ENCODE peak calls at places on chromosomes 6 and 20, in seven cellular contexts. One of them, this sample, is unnamed.

GRCh38 chr6:30942338-30943060 is 1.7 kb downstream of the MUCL3 start:
- DNase-seq in HuH-7: peak; percentile 67
- DNase-seq in stimulated activated CD8-positive, alpha-beta memory T cell treated with anti-CD3 and anti-CD28 coated beads, Interleukin-2, amount 100 ng/mL, for 1 hour: no peak
- DNase-seq in nucleus accumbens: no peak
- DNase-seq in iris pigment epithelial cell: peak; percentile 87
- DNase-seq in LoVo: peak; percentile 90
- DNase-seq in stimulated activated CD4-positive, alpha-beta T cell treated with anti-CD3 and anti-CD28 coated beads, Interleukin-2, amount 100 ng/mL, for 48 hours: no peak
- DNase-seq in this sample: peak; percentile 87

GRCh38 chr20:61835791-61836350 is 229.8 kb downstream of the TAF4 start:
- DNase-seq in LoVo: no peak
- DNase-seq in nucleus accumbens: no peak
- DNase-seq in iris pigment epithelial cell: no peak
- DNase-seq in stimulated activated CD4-positive, alpha-beta T cell treated with anti-CD3 and anti-CD28 coated beads, Interleukin-2, amount 100 ng/mL, for 48 hours: no peak
- DNase-seq in stimulated activated CD8-positive, alpha-beta memory T cell treated with anti-CD3 and anti-CD28 coated beads, Interleukin-2, amount 100 ng/mL, for 1 hour: no peak
- DNase-seq in HuH-7: no peak
- DNase-seq in this sample: no peak

GRCh38 chr6:74899416-74899815 is 306.4 kb downstream of the COL12A1 start:
- DNase-seq in stimulated activated CD8-positive, alpha-beta memory T cell treated with anti-CD3 and anti-CD28 coated beads, Interleukin-2, amount 100 ng/mL, for 1 hour: no peak
- DNase-seq in nucleus accumbens: no peak
- DNase-seq in iris pigment epithelial cell: peak; percentile 66
- DNase-seq in HuH-7: no peak
- DNase-seq in stimulated activated CD4-positive, alpha-beta T cell treated with anti-CD3 and anti-CD28 coated beads, Interleukin-2, amount 100 ng/mL, for 48 hours: no peak
- DNase-seq in LoVo: peak; percentile 24
- DNase-seq in this sample: peak; percentile 94

GRCh38 chr6:158500016-158500735 is 59.7 kb upstream of the TMEM181 start:
- DNase-seq in stimulated activated CD8-positive, alpha-beta memory T cell treated with anti-CD3 and anti-CD28 coated beads, Interleukin-2, amount 100 ng/mL, for 1 hour: no peak
- DNase-seq in stimulated activated CD4-positive, alpha-beta T cell treated with anti-CD3 and anti-CD28 coated beads, Interleukin-2, amount 100 ng/mL, for 48 hours: no peak
- DNase-seq in iris pigment epithelial cell: peak; percentile 68
- DNase-seq in HuH-7: no peak
- DNase-seq in LoVo: no peak
- DNase-seq in nucleus accumbens: no peak
- DNase-seq in this sample: no peak

GRCh38 chr20:14512856-14513255 is 175.4 kb upstream of the FLRT3 start:
- DNase-seq in stimulated activated CD4-positive, alpha-beta T cell treated with anti-CD3 and anti-CD28 coated beads, Interleukin-2, amount 100 ng/mL, for 48 hours: no peak
- DNase-seq in nucleus accumbens: no peak
- DNase-seq in stimulated activated CD8-positive, alpha-beta memory T cell treated with anti-CD3 and anti-CD28 coated beads, Interleukin-2, amount 100 ng/mL, for 1 hour: no peak
- DNase-seq in iris pigment epithelial cell: no peak
- DNase-seq in HuH-7: no peak
- DNase-seq in LoVo: peak; percentile 7
- DNase-seq in this sample: no peak

GRCh38 chr6:79246891-79247290 is 12.4 kb upstream of the HMGN3 start:
- DNase-seq in stimulated activated CD4-positive, alpha-beta T cell treated with anti-CD3 and anti-CD28 coated beads, Interleukin-2, amount 100 ng/mL, for 48 hours: no peak
- DNase-seq in HuH-7: no peak
- DNase-seq in stimulated activated CD8-positive, alpha-beta memory T cell treated with anti-CD3 and anti-CD28 coated beads, Interleukin-2, amount 100 ng/mL, for 1 hour: no peak
- DNase-seq in iris pigment epithelial cell: no peak
- DNase-seq in nucleus accumbens: no peak
- DNase-seq in LoVo: no peak
- DNase-seq in this sample: no peak

GRCh38 chr20:49813305-49813974 is 812 bp downstream of the SLC9A8 start:
- DNase-seq in stimulated activated CD4-positive, alpha-beta T cell treated with anti-CD3 and anti-CD28 coated beads, Interleukin-2, amount 100 ng/mL, for 48 hours: no peak
- DNase-seq in stimulated activated CD8-positive, alpha-beta memory T cell treated with anti-CD3 and anti-CD28 coated beads, Interleukin-2, amount 100 ng/mL, for 1 hour: no peak
- DNase-seq in HuH-7: no peak
- DNase-seq in LoVo: no peak
- DNase-seq in iris pigment epithelial cell: no peak
- DNase-seq in nucleus accumbens: no peak
- DNase-seq in this sample: no peak

GRCh38 chr6:2876210-2877056 is 26.7 kb downstream of the SERPINB9 start:
- DNase-seq in HuH-7: peak; percentile 83
- DNase-seq in iris pigment epithelial cell: peak; percentile 94
- DNase-seq in stimulated activated CD8-positive, alpha-beta memory T cell treated with anti-CD3 and anti-CD28 coated beads, Interleukin-2, amount 100 ng/mL, for 1 hour: no peak
- DNase-seq in nucleus accumbens: no peak
- DNase-seq in stimulated activated CD4-positive, alpha-beta T cell treated with anti-CD3 and anti-CD28 coated beads, Interleukin-2, amount 100 ng/mL, for 48 hours: no peak
- DNase-seq in LoVo: peak; percentile 53
- DNase-seq in this sample: peak; percentile 81

GRCh38 chr20:62913043-62913630 is 13.2 kb downstream of the DIDO1 start:
- DNase-seq in HuH-7: no peak
- DNase-seq in stimulated activated CD4-positive, alpha-beta T cell treated with anti-CD3 and anti-CD28 coated beads, Interleukin-2, amount 100 ng/mL, for 48 hours: no peak
- DNase-seq in iris pigment epithelial cell: no peak
- DNase-seq in stimulated activated CD8-positive, alpha-beta memory T cell treated with anti-CD3 and anti-CD28 coated beads, Interleukin-2, amount 100 ng/mL, for 1 hour: no peak
- DNase-seq in nucleus accumbens: no peak
- DNase-seq in LoVo: no peak
- DNase-seq in this sample: no peak

GRCh38 chr6:82363368-82364086 is at the start of gene TPBG:
- DNase-seq in LoVo: peak; percentile 69
- DNase-seq in HuH-7: peak; percentile 81
- DNase-seq in iris pigment epithelial cell: peak; percentile 70
- DNase-seq in nucleus accumbens: no peak
- DNase-seq in stimulated activated CD8-positive, alpha-beta memory T cell treated with anti-CD3 and anti-CD28 coated beads, Interleukin-2, amount 100 ng/mL, for 1 hour: no peak
- DNase-seq in stimulated activated CD4-positive, alpha-beta T cell treated with anti-CD3 and anti-CD28 coated beads, Interleukin-2, amount 100 ng/mL, for 48 hours: no peak
- DNase-seq in this sample: peak; percentile 88

GRCh38 chr6:150492941-150493340 is 106.7 kb upstream of the PLEKHG1 start:
- DNase-seq in HuH-7: no peak
- DNase-seq in nucleus accumbens: no peak
- DNase-seq in stimulated activated CD4-positive, alpha-beta T cell treated with anti-CD3 and anti-CD28 coated beads, Interleukin-2, amount 100 ng/mL, for 48 hours: no peak
- DNase-seq in LoVo: peak; percentile 69
- DNase-seq in stimulated activated CD8-positive, alpha-beta memory T cell treated with anti-CD3 and anti-CD28 coated beads, Interleukin-2, amount 100 ng/mL, for 1 hour: no peak
- DNase-seq in iris pigment epithelial cell: peak; percentile 37
- DNase-seq in this sample: peak; percentile 94

GRCh38 chr6:3878048-3878666 is 29.0 kb downstream of the FAM50B start:
- DNase-seq in nucleus accumbens: no peak
- DNase-seq in stimulated activated CD4-positive, alpha-beta T cell treated with anti-CD3 and anti-CD28 coated beads, Interleukin-2, amount 100 ng/mL, for 48 hours: no peak
- DNase-seq in LoVo: no peak
- DNase-seq in iris pigment epithelial cell: no peak
- DNase-seq in stimulated activated CD8-positive, alpha-beta memory T cell treated with anti-CD3 and anti-CD28 coated beads, Interleukin-2, amount 100 ng/mL, for 1 hour: no peak
- DNase-seq in HuH-7: no peak
- DNase-seq in this sample: no peak

GRCh38 chr6:43992126-43992663 is 135.1 kb downstream of the MRPL14 start:
- DNase-seq in nucleus accumbens: no peak
- DNase-seq in stimulated activated CD4-positive, alpha-beta T cell treated with anti-CD3 and anti-CD28 coated beads, Interleukin-2, amount 100 ng/mL, for 48 hours: no peak
- DNase-seq in HuH-7: no peak
- DNase-seq in LoVo: no peak
- DNase-seq in stimulated activated CD8-positive, alpha-beta memory T cell treated with anti-CD3 and anti-CD28 coated beads, Interleukin-2, amount 100 ng/mL, for 1 hour: no peak
- DNase-seq in iris pigment epithelial cell: no peak
- DNase-seq in this sample: no peak

GRCh38 chr20:40265872-40266533 is 423.0 kb downstream of the MAFB start:
- DNase-seq in HuH-7: peak; percentile 12
- DNase-seq in stimulated activated CD8-positive, alpha-beta memory T cell treated with anti-CD3 and anti-CD28 coated beads, Interleukin-2, amount 100 ng/mL, for 1 hour: no peak
- DNase-seq in stimulated activated CD4-positive, alpha-beta T cell treated with anti-CD3 and anti-CD28 coated beads, Interleukin-2, amount 100 ng/mL, for 48 hours: no peak
- DNase-seq in nucleus accumbens: no peak
- DNase-seq in iris pigment epithelial cell: peak; percentile 14
- DNase-seq in LoVo: no peak
- DNase-seq in this sample: no peak

GRCh38 chr6:19465760-19466159 is 371.4 kb upstream of the ID4 start:
- DNase-seq in iris pigment epithelial cell: peak; percentile 64
- DNase-seq in stimulated activated CD4-positive, alpha-beta T cell treated with anti-CD3 and anti-CD28 coated beads, Interleukin-2, amount 100 ng/mL, for 48 hours: no peak
- DNase-seq in nucleus accumbens: no peak
- DNase-seq in LoVo: no peak
- DNase-seq in stimulated activated CD8-positive, alpha-beta memory T cell treated with anti-CD3 and anti-CD28 coated beads, Interleukin-2, amount 100 ng/mL, for 1 hour: no peak
- DNase-seq in HuH-7: no peak
- DNase-seq in this sample: no peak

GRCh38 chr6:90098025-90098474 is 198.6 kb downstream of the BACH2 start:
- DNase-seq in HuH-7: no peak
- DNase-seq in nucleus accumbens: no peak
- DNase-seq in iris pigment epithelial cell: peak; percentile 95
- DNase-seq in LoVo: no peak
- DNase-seq in stimulated activated CD4-positive, alpha-beta T cell treated with anti-CD3 and anti-CD28 coated beads, Interleukin-2, amount 100 ng/mL, for 48 hours: no peak
- DNase-seq in stimulated activated CD8-positive, alpha-beta memory T cell treated with anti-CD3 and anti-CD28 coated beads, Interleukin-2, amount 100 ng/mL, for 1 hour: no peak
- DNase-seq in this sample: peak; percentile 88

GRCh38 chr6:104940881-104941693 is 15.8 kb upstream of the LIN28B start:
- DNase-seq in HuH-7: no peak
- DNase-seq in iris pigment epithelial cell: peak; percentile 50
- DNase-seq in stimulated activated CD8-positive, alpha-beta memory T cell treated with anti-CD3 and anti-CD28 coated beads, Interleukin-2, amount 100 ng/mL, for 1 hour: no peak
- DNase-seq in stimulated activated CD4-positive, alpha-beta T cell treated with anti-CD3 and anti-CD28 coated beads, Interleukin-2, amount 100 ng/mL, for 48 hours: no peak
- DNase-seq in nucleus accumbens: peak; percentile 20
- DNase-seq in LoVo: no peak
- DNase-seq in this sample: no peak

GRCh38 chr6:24858154-24858801 is 59.6 kb upstream of the ARMH2 start:
- DNase-seq in stimulated activated CD4-positive, alpha-beta T cell treated with anti-CD3 and anti-CD28 coated beads, Interleukin-2, amount 100 ng/mL, for 48 hours: no peak
- DNase-seq in stimulated activated CD8-positive, alpha-beta memory T cell treated with anti-CD3 and anti-CD28 coated beads, Interleukin-2, amount 100 ng/mL, for 1 hour: no peak
- DNase-seq in HuH-7: no peak
- DNase-seq in nucleus accumbens: no peak
- DNase-seq in iris pigment epithelial cell: peak; percentile 7
- DNase-seq in LoVo: peak; percentile 64
- DNase-seq in this sample: no peak

GRCh38 chr6:167968091-167968490 is 29.4 kb upstream of the KIF25 start:
- DNase-seq in iris pigment epithelial cell: no peak
- DNase-seq in HuH-7: peak; percentile 81
- DNase-seq in LoVo: no peak
- DNase-seq in stimulated activated CD8-positive, alpha-beta memory T cell treated with anti-CD3 and anti-CD28 coated beads, Interleukin-2, amount 100 ng/mL, for 1 hour: no peak
- DNase-seq in stimulated activated CD4-positive, alpha-beta T cell treated with anti-CD3 and anti-CD28 coated beads, Interleukin-2, amount 100 ng/mL, for 48 hours: peak; percentile 10
- DNase-seq in nucleus accumbens: no peak
- DNase-seq in this sample: no peak

GRCh38 chr6:92635553-92636153 is 783.7 kb downstream of the EPHA7 start:
- DNase-seq in HuH-7: no peak
- DNase-seq in iris pigment epithelial cell: no peak
- DNase-seq in stimulated activated CD8-positive, alpha-beta memory T cell treated with anti-CD3 and anti-CD28 coated beads, Interleukin-2, amount 100 ng/mL, for 1 hour: no peak
- DNase-seq in nucleus accumbens: no peak
- DNase-seq in stimulated activated CD4-positive, alpha-beta T cell treated with anti-CD3 and anti-CD28 coated beads, Interleukin-2, amount 100 ng/mL, for 48 hours: no peak
- DNase-seq in LoVo: no peak
- DNase-seq in this sample: no peak

This sample was measured in NCI-H226.